ENCODE peak calls at places on chromosomes 2 and 18, in seven cellular contexts. One of them, this sample, is unnamed.
A peak's percentile ranks its signal among the peaks of the same experiment; 100 is the strongest.

GRCh38 chr18:63725682-63726480 is 23.1 kb downstream of the SERPINB11 start:
- DNase-seq in A172: no peak
- DNase-seq in GM03348: no peak
- DNase-seq in mesothelial cell of epicardium: no peak
- DNase-seq in Right ventricle myocardium superior: no peak
- DNase-seq in EL: no peak
- DNase-seq in T-cell: no peak
- DNase-seq in this sample: peak; percentile 6

GRCh38 chr18:50422286-50422898 is 47.5 kb downstream of the SKA1 start:
- DNase-seq in A172: no peak
- DNase-seq in GM03348: no peak
- DNase-seq in mesothelial cell of epicardium: no peak
- DNase-seq in Right ventricle myocardium superior: no peak
- DNase-seq in EL: no peak
- DNase-seq in T-cell: no peak
- DNase-seq in this sample: no peak

GRCh38 chr2:17539596-17539992 is 902 bp upstream of the VSNL1 start:
- DNase-seq in A172: no peak
- DNase-seq in GM03348: no peak
- DNase-seq in mesothelial cell of epicardium: no peak
- DNase-seq in Right ventricle myocardium superior: no peak
- DNase-seq in EL: no peak
- DNase-seq in T-cell: no peak
- DNase-seq in this sample: peak; percentile 14

GRCh38 chr18:36808681-36809080 is 20.1 kb downstream of the TPGS2 start:
- DNase-seq in A172: no peak
- DNase-seq in GM03348: peak; percentile 68
- DNase-seq in mesothelial cell of epicardium: no peak
- DNase-seq in Right ventricle myocardium superior: no peak
- DNase-seq in EL: peak; percentile 87
- DNase-seq in T-cell: no peak
- DNase-seq in this sample: no peak

GRCh38 chr18:62925031-62925688 is 209.8 kb downstream of the PHLPP1 start:
- DNase-seq in A172: peak; percentile 2
- DNase-seq in GM03348: no peak
- DNase-seq in mesothelial cell of epicardium: no peak
- DNase-seq in Right ventricle myocardium superior: no peak
- DNase-seq in EL: peak; percentile 58
- DNase-seq in T-cell: no peak
- DNase-seq in this sample: no peak

GRCh38 chr2:75317316-75317715 is 118.0 kb upstream of the TACR1 start:
- DNase-seq in A172: no peak
- DNase-seq in GM03348: no peak
- DNase-seq in mesothelial cell of epicardium: no peak
- DNase-seq in Right ventricle myocardium superior: no peak
- DNase-seq in EL: peak; percentile 6
- DNase-seq in T-cell: no peak
- DNase-seq in this sample: no peak

GRCh38 chr2:112869258-112869842 is 32.8 kb upstream of the IL1B start:
- DNase-seq in A172: peak; percentile 96
- DNase-seq in GM03348: peak; percentile 67
- DNase-seq in mesothelial cell of epicardium: no peak
- DNase-seq in Right ventricle myocardium superior: peak; percentile 85
- DNase-seq in EL: peak; percentile 93
- DNase-seq in T-cell: no peak
- DNase-seq in this sample: peak; percentile 99

GRCh38 chr2:144780983-144781382 is 261.1 kb upstream of the ZEB2 start:
- DNase-seq in A172: no peak
- DNase-seq in GM03348: peak; percentile 4
- DNase-seq in mesothelial cell of epicardium: no peak
- DNase-seq in Right ventricle myocardium superior: no peak
- DNase-seq in EL: peak; percentile 18
- DNase-seq in T-cell: no peak
- DNase-seq in this sample: no peak

GRCh38 chr2:44707945-44708645 is 233.4 kb upstream of the SIX3 start:
- DNase-seq in A172: no peak
- DNase-seq in GM03348: no peak
- DNase-seq in mesothelial cell of epicardium: no peak
- DNase-seq in Right ventricle myocardium superior: no peak
- DNase-seq in EL: no peak
- DNase-seq in T-cell: no peak
- DNase-seq in this sample: peak; percentile 49

GRCh38 chr18:22469061-22469689 is 51.5 kb upstream of the CTAGE1 start:
- DNase-seq in A172: no peak
- DNase-seq in GM03348: no peak
- DNase-seq in mesothelial cell of epicardium: no peak
- DNase-seq in Right ventricle myocardium superior: no peak
- DNase-seq in EL: no peak
- DNase-seq in T-cell: no peak
- DNase-seq in this sample: no peak

GRCh38 chr2:44778221-44778654 is 163.3 kb upstream of the SIX3 start:
- DNase-seq in A172: no peak
- DNase-seq in GM03348: no peak
- DNase-seq in mesothelial cell of epicardium: no peak
- DNase-seq in Right ventricle myocardium superior: no peak
- DNase-seq in EL: no peak
- DNase-seq in T-cell: no peak
- DNase-seq in this sample: no peak

GRCh38 chr2:101828267-101829017 is 130.9 kb downstream of the MAP4K4 start:
- DNase-seq in A172: no peak
- DNase-seq in GM03348: peak; percentile 34
- DNase-seq in mesothelial cell of epicardium: no peak
- DNase-seq in Right ventricle myocardium superior: no peak
- DNase-seq in EL: no peak
- DNase-seq in T-cell: no peak
- DNase-seq in this sample: no peak

GRCh38 chr18:48023334-48024008 is 93.0 kb upstream of the SMAD2 start:
- DNase-seq in A172: peak; percentile 86
- DNase-seq in GM03348: peak; percentile 48
- DNase-seq in mesothelial cell of epicardium: peak; percentile 27
- DNase-seq in Right ventricle myocardium superior: no peak
- DNase-seq in EL: peak; percentile 68
- DNase-seq in T-cell: no peak
- DNase-seq in this sample: peak; percentile 84

GRCh38 chr2:46095821-46096220 is 201.4 kb upstream of the EPAS1 start:
- DNase-seq in A172: no peak
- DNase-seq in GM03348: no peak
- DNase-seq in mesothelial cell of epicardium: no peak
- DNase-seq in Right ventricle myocardium superior: no peak
- DNase-seq in EL: peak; percentile 31
- DNase-seq in T-cell: no peak
- DNase-seq in this sample: no peak

GRCh38 chr2:129769402-129769991 is 210.0 kb upstream of the RAB6C start:
- DNase-seq in A172: no peak
- DNase-seq in GM03348: no peak
- DNase-seq in mesothelial cell of epicardium: no peak
- DNase-seq in Right ventricle myocardium superior: no peak
- DNase-seq in EL: no peak
- DNase-seq in T-cell: no peak
- DNase-seq in this sample: no peak

This sample was measured in COR-L47.